ENCODE peak calls at places on chromosome 22, in seven cellular contexts. W is heart left ventricle, Q is IMR-90, F is adrenal gland, X is uterus, B is stomach, Z is ovary. A is an unnamed sample.

GRCh38 chr22:19867617-19868016 is 12.9 kb upstream of the GNB1L start:
- DNase-seq in W (peak; percentile 16), F (peak; percentile 5), Z (no peak), Q (no peak), B (no peak), X (no peak), A (peak; percentile 0)

GRCh38 chr22:27433585-27434190 is 367.9 kb downstream of the MN1 start:
- DNase-seq in F (no peak), W (no peak), Q (peak; percentile 19), B (no peak), X (no peak), Z (no peak), A (no peak)

GRCh38 chr22:16568425-16568758 is 24.2 kb downstream of the CCT8L2 start:
- DNase-seq in B (no peak), F (no peak), Z (no peak), W (no peak), Q (no peak), X (no peak), A (no peak)

GRCh38 chr22:17864398-17865182 is 90.3 kb upstream of the BID start:
- DNase-seq in Z (no peak), W (no peak), Q (no peak), X (no peak), F (no peak), B (no peak), A (no peak)

GRCh38 chr22:38871360-38872171 is 450 bp downstream of the CBX6 start:
- DNase-seq in Q (no peak), Z (peak; percentile 62), F (peak; percentile 43), B (peak; percentile 25), X (no peak), W (no peak), A (peak; percentile 37)

GRCh38 chr22:19886605-19887250 is 32.1 kb upstream of the GNB1L start:
- DNase-seq in B (no peak), F (no peak), W (peak; percentile 35), X (peak; percentile 12), Z (no peak), Q (peak; percentile 61), A (no peak)

GRCh38 chr22:20107471-20107901 is 8.4 kb upstream of the RANBP1 start:
- DNase-seq in B (no peak), Z (no peak), F (no peak), X (no peak), Q (no peak), W (no peak), A (no peak)

GRCh38 chr22:37089451-37089850 is 20.1 kb downstream of the TMPRSS6 start:
- DNase-seq in F (peak; percentile 20), Z (no peak), B (no peak), W (no peak), Q (peak; percentile 5), X (no peak), A (peak; percentile 26)

GRCh38 chr22:47202819-47203553 is 440.5 kb downstream of the TBC1D22A start:
- DNase-seq in B (no peak), Z (peak; percentile 19), F (no peak), X (no peak), Q (no peak), W (no peak), A (no peak)

GRCh38 chr22:44724859-44725258 is 22.9 kb downstream of the PRR5 start:
- DNase-seq in X (no peak), B (no peak), W (no peak), Z (no peak), Q (no peak), F (no peak), A (no peak)

GRCh38 chr22:24427500-24428164 is at the start of gene ADORA2A:
- DNase-seq in B (peak; percentile 67), Z (no peak), F (no peak), X (no peak), W (peak; percentile 55), Q (no peak), A (no peak)

GRCh38 chr22:29204617-29205183 is 996 bp upstream of the EMID1 start:
- DNase-seq in Q (no peak), W (no peak), F (no peak), X (no peak), B (no peak), Z (no peak), A (no peak)

GRCh38 chr22:37051629-37052385 is at the start of gene KCTD17:
- DNase-seq in X (peak; percentile 63), F (peak; percentile 65), B (peak; percentile 70), W (peak; percentile 79), Z (peak; percentile 75), Q (peak; percentile 59), A (peak; percentile 51)

GRCh38 chr22:32994921-32995320 is 63.3 kb downstream of the SYN3 start:
- DNase-seq in F (no peak), Q (no peak), W (no peak), X (no peak), Z (no peak), B (no peak), A (no peak)

GRCh38 chr22:24938741-24939341 is 7.7 kb downstream of the LHFPL7 start:
- DNase-seq in X (no peak), Q (peak; percentile 25), F (peak; percentile 30), Z (no peak), W (no peak), B (no peak), A (peak; percentile 47)

GRCh38 chr22:29683536-29683935 is 36.3 kb upstream of the CABP7 start:
- DNase-seq in Q (no peak), F (no peak), X (no peak), Z (no peak), B (no peak), W (no peak), A (no peak)

DNA sequence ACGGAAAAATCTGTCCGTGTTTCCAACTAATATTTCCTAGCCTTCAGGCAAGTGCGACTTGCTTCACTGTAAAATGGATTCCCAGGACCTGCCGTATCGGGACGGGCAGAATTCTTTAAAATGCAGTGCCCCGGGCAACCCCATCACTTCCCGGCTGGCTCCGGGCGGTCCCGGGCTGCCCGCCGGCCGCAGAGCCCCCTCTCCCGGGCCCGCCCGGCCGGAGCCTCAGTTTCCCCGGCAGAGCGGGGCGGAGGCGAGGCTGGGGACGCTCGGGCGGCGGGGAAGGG is 84.1 kb upstream of the WNT7B start:
- DNase-seq in W (no peak), X (no peak), F (peak; percentile 1), Z (no peak), B (no peak), Q (no peak), A (no peak)
- H3K27me3 ChIP-seq in W (no peaks in the 10 kb centered on the region), X (no peaks in the 10 kb centered on the region), F (no peaks in the 10 kb centered on the region), Z (no peaks in the 10 kb centered on the region), B (no peaks in the 10 kb centered on the region), Q (no peaks in the 10 kb centered on the region), A (no peaks in the 10 kb centered on the region)

GRCh38 chr22:31290494-31291402 is 1.5 kb downstream of the PIK3IP1 start:
- DNase-seq in B (peak; percentile 99), X (peak; percentile 94), W (peak; percentile 94), Q (peak; percentile 90), F (peak; percentile 95), Z (peak; percentile 92), A (peak; percentile 98)
- TF ChIP-seq POLR2A in B (peak; percentile 76), X (peak; percentile 100), W (peak; percentile 85), Q (peak; percentile 87), F (peak; percentile 98), Z (peak; percentile 89), A (peak; percentile 99)

GRCh38 chr22:49992921-49993648 is 19.5 kb downstream of the IL17REL start:
- DNase-seq in B (peak; percentile 80), Q (peak; percentile 43), W (peak; percentile 68), F (peak; percentile 68), Z (peak; percentile 25), X (no peak), A (peak; percentile 67)
- H3K9me3 ChIP-seq in B (peaks cover 25% of the 10 kb centered on the region), Q (peaks cover 14% of the 10 kb centered on the region), W (peaks cover 11% of the 10 kb centered on the region), F (peaks cover 14% of the 10 kb centered on the region), Z (no peaks in the 10 kb centered on the region), X (no peaks in the 10 kb centered on the region), A (no peaks in the 10 kb centered on the region)

GRCh38 chr22:45870011-45870410 is 107.0 kb downstream of the WNT7B start:
- DNase-seq in B (peak; percentile 21), X (no peak), Z (no peak), Q (no peak), F (no peak), W (no peak), A (no peak)
- H3K27me3 ChIP-seq in B (peaks cover 43% of the 10 kb centered on the region), X (no peaks in the 10 kb centered on the region), Z (no peaks in the 10 kb centered on the region), Q (peaks cover 51% of the 10 kb centered on the region), F (peaks cover 32% of the 10 kb centered on the region), W (peaks cover 52% of the 10 kb centered on the region), A (no peaks in the 10 kb centered on the region)

A was measured in thyroid gland.